ENCODE peak calls at places on chromosome 17, in nine cellular contexts. I, P, S, Y, T, J, C, R and O are unnamed samples.

GRCh38 chr17:40848583-40849235 is 18.3 kb downstream of the KRT12 start:
- DNase-seq in I (no peak), P (no peak), S (no peak), Y (no peak), T (no peak), J (no peak), C (no peak), R (no peak), O (no peak)

GRCh38 chr17:4480929-4481898 is 17.5 kb upstream of the SPNS2 start:
- DNase-seq in I (no peak), P (no peak), S (no peak), Y (no peak), T (peak), J (peak), C (no peak), R (peak), O (no peak)

GRCh38 chr17:50935201-50936124 is 69.3 kb upstream of the TOB1 start:
- DNase-seq in I (no peak), P (peak), S (no peak), Y (no peak), T (no peak), J (peak), C (no peak), R (peak), O (peak)

GRCh38 chr17:39364236-39365025 is 37.0 kb downstream of the FBXL20 start:
- DNase-seq in I (peak), P (no peak), S (no peak), Y (no peak), T (no peak), J (no peak), C (no peak), R (no peak), O (no peak)

GRCh38 chr17:50603340-50603739 is 31.3 kb upstream of the ABCC3 start:
- DNase-seq in I (no peak), P (no peak), S (no peak), Y (no peak), T (no peak), J (no peak), C (peak), R (no peak), O (no peak)

GRCh38 chr17:83156408-83156807 is 77.0 kb downstream of the METRNL start:
- DNase-seq in I (no peak), P (no peak), S (no peak), Y (peak), T (no peak), J (no peak), C (no peak), R (no peak), O (peak)

GRCh38 chr17:13509561-13509960 is 92.2 kb downstream of the HS3ST3A1 start:
- DNase-seq in I (no peak), P (no peak), S (no peak), Y (no peak), T (no peak), J (no peak), C (no peak), R (no peak), O (no peak)

GRCh38 chr17:7818026-7818425 is 16.0 kb upstream of the KDM6B start:
- DNase-seq in I (no peak), P (no peak), S (no peak), Y (no peak), T (no peak), J (no peak), C (no peak), R (no peak), O (no peak)

GRCh38 chr17:82216301-82217119 is 3.9 kb upstream of the CCDC57 start:
- DNase-seq in I (peak), P (peak), S (no peak), Y (no peak), T (peak), J (peak), C (no peak), R (peak), O (peak)

GRCh38 chr17:50818266-50818665 is 17.1 kb upstream of the WFIKKN2 start:
- DNase-seq in I (no peak), P (no peak), S (no peak), Y (no peak), T (no peak), J (no peak), C (no peak), R (no peak), O (no peak)